ENCODE peak calls at places on chromosomes 2 and 18, in seven cellular contexts. F is A549, T is stomach, M is heart left ventricle, A is uterus, O is IMR-90, S is Peyer's patch. Q is an unnamed sample.

GRCh38 chr2:96386470-96386869 is 50.9 kb downstream of the NCAPH start:
- DNase-seq in T (no peak), O (no peak), F (no peak), S (no peak), M (no peak), A (no peak), Q (no peak)

GRCh38 chr18:44437603-44438002 is 243.1 kb upstream of the SETBP1 start:
- DNase-seq in F (no peak), T (no peak), M (no peak), A (no peak), S (no peak), O (no peak), Q (no peak)

GRCh38 chr2:193868833-193869232 is 1674.1 kb upstream of the TMEFF2 start:
- DNase-seq in M (no peak), T (no peak), S (no peak), A (no peak), O (no peak), F (no peak), Q (no peak)

GRCh38 chr2:206584323-206585116 is 57.8 kb upstream of the FAM237A start:
- DNase-seq in F (no peak), M (no peak), A (no peak), O (no peak), S (no peak), T (no peak), Q (no peak)

GRCh38 chr2:160352492-160352891 is 141.1 kb downstream of the RBMS1 start:
- DNase-seq in F (peak), T (no peak), O (peak), M (no peak), A (no peak), S (no peak), Q (no peak)

GRCh38 chr2:180980943-180981898 is 816 bp downstream of the UBE2E3 start:
- DNase-seq in O (peak), M (peak), S (peak), F (no peak), T (peak), A (no peak), Q (no peak)

GRCh38 chr2:10777842-10778723 is 34.5 kb downstream of the PDIA6 start:
- DNase-seq in O (no peak), T (peak), F (no peak), A (no peak), M (no peak), S (no peak), Q (no peak)

GRCh38 chr18:11005528-11005927 is 143.8 kb downstream of the PIEZO2 start:
- DNase-seq in T (peak), M (no peak), O (peak), A (no peak), S (peak), F (peak), Q (no peak)

GRCh38 chr2:190044866-190045265 is 17.7 kb downstream of the MSTN start:
- DNase-seq in M (no peak), T (no peak), S (no peak), A (no peak), F (no peak), O (no peak), Q (no peak)

GRCh38 chr2:75548036-75548573 is 12.6 kb downstream of the EVA1A start:
- DNase-seq in S (no peak), A (no peak), T (peak), F (no peak), O (peak), M (no peak), Q (peak)

GRCh38 chr2:207166349-207167128 is 791 bp upstream of the KLF7 start:
- DNase-seq in T (peak), O (peak), A (peak), M (peak), F (peak), S (peak), Q (no peak)

GRCh38 chr18:60019463-60019840 is 119.7 kb downstream of the PMAIP1 start:
- DNase-seq in M (no peak), O (peak), F (no peak), A (no peak), T (no peak), S (no peak), Q (no peak)

GRCh38 chr2:150482667-150483260 is 4.7 kb downstream of the RND3 start:
- DNase-seq in M (no peak), O (peak), A (no peak), T (no peak), S (no peak), F (no peak), Q (no peak)

GRCh38 chr18:38526922-38527321 is 961.3 kb upstream of the CELF4 start:
- DNase-seq in O (no peak), T (no peak), M (no peak), F (no peak), S (no peak), A (no peak), Q (no peak)

GRCh38 chr2:121197369-121198091 is 87.5 kb downstream of the TFCP2L1 start:
- DNase-seq in T (peak), A (peak), O (peak), M (peak), F (no peak), S (peak), Q (no peak)

GRCh38 chr2:158321264-158321663 is 135.3 kb downstream of the CCDC148 start:
- DNase-seq in F (no peak), M (no peak), O (peak), S (no peak), T (no peak), A (no peak), Q (no peak)

GRCh38 chr18:44679912-44680270 is 797 bp upstream of the SETBP1 start:
- DNase-seq in S (peak), O (peak), M (peak), T (peak), A (peak), F (peak), Q (no peak)

GRCh38 chr2:210063306-210063705 is 60.9 kb downstream of the RPE start:
- DNase-seq in M (no peak), F (no peak), A (no peak), S (no peak), O (no peak), T (no peak), Q (no peak)

GRCh38 chr2:8453904-8454302 is 228.0 kb upstream of the ID2 start:
- DNase-seq in T (no peak), F (no peak), S (no peak), O (peak), A (no peak), M (no peak), Q (no peak)

GRCh38 chr18:31301201-31301655 is 16.7 kb upstream of the DSG1 start:
- DNase-seq in T (no peak), S (peak), F (no peak), M (no peak), A (no peak), O (peak), Q (no peak)

GRCh38 chr2:166238176-166238575 is 110.4 kb upstream of the SCN1A start:
- DNase-seq in O (peak), F (no peak), T (no peak), A (no peak), S (no peak), M (no peak), Q (no peak)

GRCh38 chr2:134466141-134466540 is 212.3 kb downstream of the MGAT5 start:
- DNase-seq in S (no peak), F (no peak), A (no peak), M (no peak), O (no peak), T (peak), Q (peak)

GRCh38 chr2:6787376-6787775 is 78.3 kb downstream of the CMPK2 start:
- DNase-seq in S (no peak), A (no peak), O (no peak), F (no peak), T (no peak), M (no peak), Q (no peak)

GRCh38 chr2:161250864-161251436 is 57.3 kb upstream of the PSMD14 start:
- DNase-seq in O (peak), F (peak), S (peak), M (no peak), T (no peak), A (no peak), Q (no peak)

GRCh38 chr2:22795467-22795866 is 589.5 kb upstream of the KLHL29 start:
- DNase-seq in A (no peak), M (no peak), T (no peak), O (no peak), F (no peak), S (no peak), Q (no peak)

GRCh38 chr2:98909381-98910211 is 26.4 kb downstream of the CRACDL start:
- DNase-seq in F (no peak), T (peak), M (no peak), O (peak), A (no peak), S (peak), Q (peak)

GRCh38 chr18:79784071-79784913 is 13.4 kb upstream of the KCNG2 start:
- DNase-seq in F (no peak), T (no peak), O (no peak), A (no peak), M (no peak), S (no peak), Q (no peak)

GRCh38 chr2:49801898-49802297 is 647.6 kb upstream of the FSHR start:
- DNase-seq in O (no peak), S (no peak), M (no peak), F (no peak), T (no peak), A (no peak), Q (no peak)

GRCh38 chr2:64137567-64137966 is 6.7 kb downstream of the PELI1 start:
- DNase-seq in M (no peak), A (no peak), T (no peak), S (no peak), O (peak), F (no peak), Q (no peak)

GRCh38 chr2:207632575-207633492 is 7.6 kb upstream of the METTL21A start:
- DNase-seq in M (no peak), O (peak), F (peak), A (no peak), S (no peak), T (no peak), Q (no peak)

GRCh38 chr18:77250501-77250925 is 865 bp downstream of the GALR1 start:
- DNase-seq in F (no peak), O (no peak), T (no peak), M (no peak), S (no peak), A (no peak), Q (no peak)

GRCh38 chr2:219658447-219658846 is 31.0 kb downstream of the SLC4A3 start:
- DNase-seq in A (no peak), M (no peak), F (no peak), S (no peak), T (no peak), O (peak), Q (no peak)

DNA sequence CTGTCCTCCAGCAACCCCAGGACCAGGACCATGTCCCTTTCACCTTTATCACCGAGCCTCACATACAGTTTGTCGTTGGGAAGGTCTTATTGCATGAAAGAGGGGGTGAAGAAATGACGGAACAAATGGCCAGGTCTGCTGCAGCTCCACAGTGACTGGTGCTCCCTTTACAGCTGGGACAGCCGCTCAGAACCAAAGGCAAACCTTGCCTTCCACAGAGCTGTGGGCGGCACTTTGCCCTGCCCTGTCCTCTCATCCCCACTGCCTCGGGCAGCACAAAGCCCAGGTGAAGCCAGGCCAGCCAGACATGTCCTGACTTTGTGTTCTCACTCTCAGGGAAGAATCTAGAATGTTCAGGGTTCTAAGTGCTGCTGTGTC is 961 bp downstream of the GPR55 start:
- DNase-seq in S (no peak), A (no peak), M (no peak), T (no peak), F (no peak), O (no peak), Q (no peak)
- TF ChIP-seq POLR2A in S (no peak), A (no peak), M (no peak), T (no peak), F (no peak), O (no peak), Q (no peak)

GRCh38 chr2:60550984-60551240 is 2.5 kb downstream of the BCL11A start:
- DNase-seq in T (no peak), M (no peak), A (no peak), F (no peak), S (no peak), O (no peak), Q (no peak)
- H3K4me3 ChIP-seq in T (peak), M (peak), A (no peak), F (peak), S (peak), O (no peak), Q (peak)

GRCh38 chr18:13218376-13219011 is at the start of gene LDLRAD4:
- DNase-seq in M (peak), O (no peak), T (peak), F (no peak), A (peak), S (peak), Q (peak)
- TF ChIP-seq POLR2A in M (no peak), O (no peak), T (no peak), F (no peak), A (no peak), S (no peak), Q (peak)

GRCh38 chr18:74190086-74190485 is 41.8 kb downstream of the TIMM21 start:
- DNase-seq in T (no peak), A (no peak), F (no peak), S (no peak), M (no peak), O (peak), Q (no peak)
- H3K4me3 ChIP-seq in T (no peak), A (no peak), F (no peak), S (no peak), M (no peak), O (no peak), Q (no peak)

GRCh38 chr18:24138281-24138883 is 480 bp upstream of the CABYR start:
- DNase-seq in T (no peak), M (no peak), A (no peak), O (no peak), F (no peak), S (no peak), Q (no peak)

GRCh38 chr18:24140697-24141096 is 1.8 kb downstream of the CABYR start:
- DNase-seq in O (no peak), S (no peak), A (no peak), F (no peak), T (no peak), M (no peak), Q (no peak)

GRCh38 chr18:24136967-24137373 is 1.9 kb upstream of the CABYR start:
- DNase-seq in M (no peak), T (no peak), A (no peak), F (no peak), O (peak), S (no peak), Q (no peak)

GRCh38 chr18:24142376-24142775 is 3.5 kb downstream of the CABYR start:
- DNase-seq in M (no peak), F (no peak), O (no peak), S (no peak), A (no peak), T (no peak), Q (no peak)

GRCh38 chr18:24138884-24139616 is at the start of gene CABYR:
- DNase-seq in O (peak), T (peak), F (peak), A (peak), M (peak), S (peak), Q (no peak)
- TF ChIP-seq POLR2A in O (peak), T (no peak), F (peak), A (no peak), M (no peak), S (no peak), Q (peak)

GRCh38 chr18:63314062-63314790 is 5.3 kb downstream of the BCL2 start:
- DNase-seq in S (no peak), O (no peak), M (no peak), T (no peak), A (no peak), F (no peak), Q (no peak)
- H3K4me3 ChIP-seq in S (no peak), O (no peak), M (no peak), T (no peak), A (no peak), F (no peak), Q (no peak)

GRCh38 chr2:187354653-187355052 is 93.4 kb downstream of the CALCRL start:
- DNase-seq in F (no peak), S (no peak), O (no peak), M (no peak), A (no peak), T (no peak), Q (no peak)
- TF ChIP-seq POLR2A in F (no peak), S (no peak), O (no peak), M (no peak), A (no peak), T (no peak), Q (no peak)

DNA sequence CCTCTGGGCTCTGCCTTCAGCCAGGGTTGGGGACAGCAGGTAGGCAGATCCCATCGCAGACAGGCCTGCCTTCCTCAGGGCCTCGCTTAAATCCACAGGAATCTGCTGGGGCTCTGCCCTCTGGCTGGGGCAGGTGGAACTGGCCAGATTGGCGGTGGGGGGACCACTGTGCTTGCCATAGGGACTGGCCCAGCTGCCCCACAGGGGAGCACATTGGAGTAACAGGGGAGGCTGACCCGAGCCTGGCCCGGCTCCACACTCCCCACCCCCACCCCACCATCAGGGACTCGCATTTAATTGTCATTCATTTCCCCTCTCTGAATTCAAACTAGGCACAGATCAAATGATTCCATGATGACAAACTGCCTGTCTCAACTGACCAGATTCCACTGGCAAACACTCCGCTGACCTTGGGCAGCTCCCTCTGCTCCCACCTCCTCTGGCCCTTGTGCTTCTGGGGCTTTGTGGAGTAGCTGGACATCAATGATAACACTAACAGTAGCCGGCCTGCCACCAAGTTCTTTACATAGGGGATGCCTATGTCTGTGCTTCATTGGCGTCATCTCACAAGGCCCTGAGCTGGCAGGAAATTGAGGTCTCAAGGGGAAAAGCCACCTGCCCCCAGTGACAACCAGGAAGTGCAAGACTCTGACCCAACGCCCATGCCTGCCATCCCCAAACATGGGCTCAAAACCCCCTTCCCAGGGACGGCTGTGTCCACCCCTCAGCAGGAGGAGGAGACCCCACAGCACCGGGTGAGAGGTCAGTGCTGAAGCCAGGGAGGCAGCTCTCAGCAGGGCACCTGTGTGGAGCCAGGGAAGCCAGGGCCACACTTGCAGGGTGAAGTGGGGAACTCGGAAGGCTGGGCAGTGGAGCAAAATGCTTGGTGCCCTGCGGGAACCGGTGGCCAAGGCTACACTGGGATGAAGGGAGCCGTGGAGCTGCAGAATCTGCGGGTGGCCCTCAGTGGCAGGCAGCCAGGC is 2.1 kb upstream of the B3GNT7 start:
- DNase-seq in M (no peak), T (no peak), O (no peak), F (no peak), A (no peak), S (peak), Q (no peak)
- H3K4me3 ChIP-seq in M (no peak), T (no peak), O (no peak), F (no peak), A (no peak), S (no peak), Q (no peak)

GRCh38 chr18:23953984-23954383 is 60.6 kb upstream of the TTC39C start:
- DNase-seq in A (no peak), O (no peak), M (no peak), S (peak), T (no peak), F (no peak), Q (no peak)
- TF ChIP-seq POLR2A in A (no peak), O (no peak), M (no peak), S (no peak), T (no peak), F (no peak), Q (no peak)

GRCh38 chr2:227891673-227892072 is 20.2 kb downstream of the DAW1 start:
- DNase-seq in T (no peak), M (no peak), A (no peak), O (no peak), F (no peak), S (no peak), Q (no peak)
- H3K4me3 ChIP-seq in T (no peak), M (no peak), A (no peak), O (no peak), F (no peak), S (no peak), Q (no peak)